ENCODE peak calls at places on chromosomes 12 and 14, in four cellular contexts. One of them, this sample, is unnamed.

GRCh38 chr14:104390941-104391901 is 188.3 kb upstream of the C14orf180 start:
- DNase-seq in NCI-H1092: peak; percentile 40
- DNase-seq in CD4-positive, alpha-beta T cell: no peak
- DNase-seq in H4: no peak
- DNase-seq in this sample: no peak

GRCh38 chr12:30134229-30134628 is 350.5 kb upstream of the TMTC1 start:
- DNase-seq in NCI-H1092: no peak
- DNase-seq in CD4-positive, alpha-beta T cell: no peak
- DNase-seq in H4: peak; percentile 45
- DNase-seq in this sample: no peak

GRCh38 chr14:71594828-71595227 is 337.4 kb upstream of the RGS6 start:
- DNase-seq in NCI-H1092: no peak
- DNase-seq in CD4-positive, alpha-beta T cell: no peak
- DNase-seq in H4: no peak
- DNase-seq in this sample: no peak

GRCh38 chr14:68278568-68279436 is 459.2 kb downstream of the RAD51B start:
- DNase-seq in NCI-H1092: no peak
- DNase-seq in CD4-positive, alpha-beta T cell: no peak
- DNase-seq in H4: peak; percentile 89
- DNase-seq in this sample: no peak

GRCh38 chr14:29858299-29858698 is 69.3 kb downstream of the PRKD1 start:
- DNase-seq in NCI-H1092: no peak
- DNase-seq in CD4-positive, alpha-beta T cell: no peak
- DNase-seq in H4: no peak
- DNase-seq in this sample: no peak

GRCh38 chr12:113512568-113512967 is 40.9 kb upstream of the LHX5 start:
- DNase-seq in NCI-H1092: no peak
- DNase-seq in CD4-positive, alpha-beta T cell: no peak
- DNase-seq in H4: no peak
- DNase-seq in this sample: no peak

GRCh38 chr12:87870061-87870460 is 159.1 kb downstream of the C12orf50 start:
- DNase-seq in NCI-H1092: no peak
- DNase-seq in CD4-positive, alpha-beta T cell: no peak
- DNase-seq in H4: no peak
- DNase-seq in this sample: no peak

GRCh38 chr12:100295764-100296555 is 29.0 kb downstream of the SCYL2 start:
- DNase-seq in NCI-H1092: no peak
- DNase-seq in CD4-positive, alpha-beta T cell: no peak
- DNase-seq in H4: no peak
- DNase-seq in this sample: no peak

GRCh38 chr12:93777249-93777648 is 100.1 kb downstream of the CRADD start:
- DNase-seq in NCI-H1092: no peak
- DNase-seq in CD4-positive, alpha-beta T cell: no peak
- DNase-seq in H4: no peak
- DNase-seq in this sample: no peak

GRCh38 chr14:61934385-61934784 is 172.2 kb downstream of the SNAPC1 start:
- DNase-seq in NCI-H1092: no peak
- DNase-seq in CD4-positive, alpha-beta T cell: no peak
- DNase-seq in H4: peak; percentile 69
- DNase-seq in this sample: no peak

GRCh38 chr14:101887219-101887618 is 77.2 kb upstream of the DYNC1H1 start:
- DNase-seq in NCI-H1092: no peak
- DNase-seq in CD4-positive, alpha-beta T cell: no peak
- DNase-seq in H4: no peak
- DNase-seq in this sample: no peak

GRCh38 chr12:71158361-71158882 is 623 bp upstream of the TSPAN8 start:
- DNase-seq in NCI-H1092: peak; percentile 68
- DNase-seq in CD4-positive, alpha-beta T cell: no peak
- DNase-seq in H4: peak; percentile 12
- DNase-seq in this sample: no peak

GRCh38 chr14:92215579-92215978 is 93.8 kb downstream of the CPSF2 start:
- DNase-seq in NCI-H1092: no peak
- DNase-seq in CD4-positive, alpha-beta T cell: no peak
- DNase-seq in H4: peak; percentile 26
- DNase-seq in this sample: no peak

GRCh38 chr14:65879218-65880009 is 466.9 kb downstream of the FUT8 start:
- DNase-seq in NCI-H1092: no peak
- DNase-seq in CD4-positive, alpha-beta T cell: no peak
- DNase-seq in H4: peak; percentile 45
- DNase-seq in this sample: no peak

GRCh38 chr14:52060080-52060479 is 8.8 kb downstream of the NID2 start:
- DNase-seq in NCI-H1092: no peak
- DNase-seq in CD4-positive, alpha-beta T cell: no peak
- DNase-seq in H4: no peak
- DNase-seq in this sample: no peak

GRCh38 chr12:25241171-25242020 is 9.3 kb downstream of the KRAS start:
- DNase-seq in NCI-H1092: peak; percentile 2
- DNase-seq in CD4-positive, alpha-beta T cell: no peak
- DNase-seq in H4: peak; percentile 13
- DNase-seq in this sample: no peak

GRCh38 chr14:72097173-72097783 is 165.0 kb downstream of the RGS6 start:
- DNase-seq in NCI-H1092: no peak
- DNase-seq in CD4-positive, alpha-beta T cell: no peak
- DNase-seq in H4: no peak
- DNase-seq in this sample: no peak

GRCh38 chr12:93247313-93248057 is 130.2 kb upstream of the NUDT4 start:
- DNase-seq in NCI-H1092: no peak
- DNase-seq in CD4-positive, alpha-beta T cell: no peak
- DNase-seq in H4: no peak
- DNase-seq in this sample: no peak

GRCh38 chr14:99512571-99513182 is 31.5 kb downstream of the CCNK start:
- DNase-seq in NCI-H1092: no peak
- DNase-seq in CD4-positive, alpha-beta T cell: no peak
- DNase-seq in H4: no peak
- DNase-seq in this sample: no peak

GRCh38 chr12:57640156-57641042 is 7.4 kb upstream of the B4GALNT1 start:
- DNase-seq in NCI-H1092: no peak
- DNase-seq in CD4-positive, alpha-beta T cell: no peak
- DNase-seq in H4: no peak
- DNase-seq in this sample: no peak